ENCODE peak calls at places on chromosomes 7 and 10, in five cellular contexts. S is neuronal stem cell, A is MM.1S, U is endothelial cell of umbilical vein, W is mesendoderm. F is an unnamed sample.
A peak's percentile ranks its signal among the peaks of the same experiment; 100 is the strongest.

GRCh38 chr7:45391618-45392451 is 182.3 kb upstream of the ADCY1 start:
- DNase-seq in S (no peak), A (no peak), U (no peak), W (no peak), F (peak; percentile 60)

GRCh38 chr10:37754538-37755323 is 102.7 kb downstream of the ZNF248 start:
- DNase-seq in S (no peak), A (peak; percentile 54), U (no peak), W (peak; percentile 11), F (no peak)

GRCh38 chr7:22717760-22718159 is 9.2 kb upstream of the IL6 start:
- DNase-seq in S (no peak), A (no peak), U (no peak), W (no peak), F (no peak)

GRCh38 chr10:6151087-6151977 is 51.4 kb upstream of the PFKFB3 start:
- DNase-seq in S (no peak), A (peak; percentile 76), U (peak; percentile 83), W (peak; percentile 93), F (peak; percentile 93)

GRCh38 chr10:84214612-84215235 is 10.6 kb downstream of the LRIT2 start:
- DNase-seq in S (no peak), A (peak; percentile 51), U (no peak), W (peak; percentile 82), F (peak; percentile 91)

GRCh38 chr10:130455111-130455695 is 319.0 kb downstream of the GLRX3 start:
- DNase-seq in S (no peak), A (no peak), U (no peak), W (no peak), F (no peak)

GRCh38 chr10:113027574-113028392 is 77.7 kb downstream of the TCF7L2 start:
- DNase-seq in S (peak; percentile 68), A (no peak), U (peak; percentile 31), W (peak; percentile 84), F (peak; percentile 61)

GRCh38 chr10:110504111-110504735 is 6.5 kb downstream of the DUSP5 start:
- DNase-seq in S (no peak), A (peak; percentile 88), U (peak; percentile 94), W (no peak), F (no peak)

GRCh38 chr7:47988496-47989386 is 9.3 kb upstream of the HUS1 start:
- DNase-seq in S (no peak), A (peak; percentile 23), U (no peak), W (peak; percentile 51), F (no peak)

GRCh38 chr10:69377936-69378335 is 38.8 kb downstream of the TACR2 start:
- DNase-seq in S (no peak), A (no peak), U (peak; percentile 96), W (peak; percentile 55), F (no peak)

GRCh38 chr7:78412216-78412858 is 613.8 kb downstream of the PHTF2 start:
- DNase-seq in S (no peak), A (no peak), U (no peak), W (peak; percentile 51), F (no peak)

GRCh38 chr10:3848005-3848767 is 63.2 kb upstream of the KLF6 start:
- DNase-seq in S (no peak), A (no peak), U (no peak), W (no peak), F (no peak)

GRCh38 chr10:15877836-15878576 is 17.7 kb upstream of the MINDY3 start:
- DNase-seq in S (no peak), A (no peak), U (no peak), W (peak; percentile 48), F (peak; percentile 70)

GRCh38 chr7:43112941-43113621 is 634 bp downstream of the HECW1 start:
- DNase-seq in S (peak; percentile 67), A (no peak), U (peak; percentile 33), W (peak; percentile 90), F (peak; percentile 90)

GRCh38 chr10:86100581-86101061 is 266.0 kb downstream of the GRID1 start:
- DNase-seq in S (peak; percentile 14), A (peak; percentile 49), U (no peak), W (peak; percentile 62), F (peak; percentile 59)

GRCh38 chr7:2929321-2930201 is 85.5 kb upstream of the GNA12 start:
- DNase-seq in S (no peak), A (no peak), U (no peak), W (peak; percentile 13), F (peak; percentile 54)

GRCh38 chr10:34813626-34814227 is 1.4 kb downstream of the PARD3 start:
- DNase-seq in S (peak; percentile 27), A (no peak), U (peak; percentile 62), W (peak; percentile 70), F (peak; percentile 79)

GRCh38 chr7:2670720-2671391 is 17.1 kb upstream of the AMZ1 start:
- DNase-seq in S (peak; percentile 46), A (peak; percentile 58), U (peak; percentile 35), W (peak; percentile 81), F (peak; percentile 95)

GRCh38 chr7:726854-727103 is 280 bp downstream of the DNAAF5 start:
- DNase-seq in S (no peak), A (peak; percentile 6), U (no peak), W (no peak), F (no peak)

GRCh38 chr7:4783762-4784351 is 8.4 kb downstream of the AP5Z1 start:
- DNase-seq in S (no peak), A (no peak), U (no peak), W (no peak), F (no peak)

GRCh38 chr7:54944179-54944578 is 74.6 kb upstream of the EGFR start:
- DNase-seq in S (no peak), A (no peak), U (no peak), W (no peak), F (no peak)

GRCh38 chr7:14761506-14762296 is 140.8 kb downstream of the DGKB start:
- DNase-seq in S (no peak), A (no peak), U (peak; percentile 47), W (no peak), F (peak; percentile 46)

GRCh38 chr10:75544381-75544780 is 113.0 kb downstream of the LRMDA start:
- DNase-seq in S (no peak), A (no peak), U (no peak), W (no peak), F (no peak)

GRCh38 chr10:31873724-31874123 is 54.9 kb downstream of the ARHGAP12 start:
- DNase-seq in S (no peak), A (no peak), U (no peak), W (no peak), F (no peak)

GRCh38 chr10:119896937-119897336 is 4.4 kb downstream of the SEC23IP start:
- DNase-seq in S (no peak), A (no peak), U (no peak), W (no peak), F (peak; percentile 25)

GRCh38 chr7:107591410-107591809 is 11.4 kb downstream of the BCAP29 start:
- DNase-seq in S (no peak), A (no peak), U (no peak), W (no peak), F (no peak)

GRCh38 chr10:85402541-85402940 is 964.1 kb downstream of the GRID1 start:
- DNase-seq in S (no peak), A (no peak), U (no peak), W (no peak), F (no peak)

GRCh38 chr7:30136743-30137485 is 2.1 kb downstream of the MTURN start:
- DNase-seq in S (no peak), A (no peak), U (no peak), W (no peak), F (no peak)

GRCh38 chr10:7566891-7567290 is 99.9 kb downstream of the ITIH5 start:
- DNase-seq in S (no peak), A (no peak), U (no peak), W (no peak), F (no peak)

GRCh38 chr10:131544495-131544894 is 233.0 kb upstream of the TCERG1L start:
- DNase-seq in S (no peak), A (no peak), U (no peak), W (no peak), F (no peak)

GRCh38 chr7:110001254-110001938 is 1089.5 kb upstream of the LRRN3 start:
- DNase-seq in S (no peak), A (no peak), U (no peak), W (no peak), F (no peak)

GRCh38 chr7:116089293-116089692 is 58.7 kb upstream of the TFEC start:
- DNase-seq in S (no peak), A (no peak), U (no peak), W (no peak), F (no peak)

GRCh38 chr7:37052673-37053072 is 328.4 kb upstream of the AOAH start:
- DNase-seq in S (peak; percentile 67), A (peak; percentile 32), U (peak; percentile 33), W (peak; percentile 87), F (peak; percentile 91)

GRCh38 chr10:126663328-126663727 is 7.2 kb downstream of the C10orf90 start:
- DNase-seq in S (no peak), A (no peak), U (no peak), W (no peak), F (no peak)

GRCh38 chr10:7248148-7248547 is 162.7 kb downstream of the SFMBT2 start:
- DNase-seq in S (no peak), A (no peak), U (no peak), W (no peak), F (no peak)

GRCh38 chr10:133356953-133357292 is 896 bp downstream of the FUOM start:
- DNase-seq in S (no peak), A (no peak), U (no peak), W (no peak), F (no peak)
- H3K9ac ChIP-seq in S (peak overlapping the region; percentile 95), A (no peak overlapping the region), U (peak overlapping the region; percentile 48), W (peak overlapping the region; percentile 92), F (peak overlapping the region; percentile 73)

GRCh38 chr10:128875030-128875744 is 591.9 kb upstream of the MGMT start:
- DNase-seq in S (no peak), A (no peak), U (no peak), W (no peak), F (peak; percentile 6)
- H3K4me3 ChIP-seq in S (no peak overlapping the region), A (no peak overlapping the region), U (no peak overlapping the region), W (no peak overlapping the region), F (no peak overlapping the region)

GRCh38 chr10:104435822-104436221 is 82.2 kb downstream of the CFAP58 start:
- DNase-seq in S (no peak), A (no peak), U (no peak), W (no peak), F (no peak)
- H3K9ac ChIP-seq in S (no peak overlapping the region), A (no peak overlapping the region), U (no peak overlapping the region), W (no peak overlapping the region), F (no peak overlapping the region)

DNA sequence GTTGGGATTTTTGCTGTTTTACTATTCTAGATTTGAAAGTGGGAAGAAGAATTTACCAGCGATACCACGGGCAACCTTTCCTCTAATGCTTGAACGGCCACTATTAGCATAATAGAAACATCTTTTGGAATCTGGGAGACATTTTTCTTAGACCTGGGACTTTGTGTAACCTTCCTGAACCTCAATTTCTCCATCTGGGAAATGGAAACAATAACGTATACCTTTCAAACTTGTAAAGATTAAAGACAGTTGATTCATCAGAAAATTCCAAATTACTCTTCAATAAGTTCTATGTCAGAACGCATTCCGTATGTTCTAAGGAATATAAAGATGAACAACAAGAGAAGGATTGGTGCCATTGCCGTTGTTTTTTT is 453 bp upstream of the RNLS start:
- DNase-seq in S (no peak), A (no peak), U (no peak), W (no peak), F (no peak)
- H3K4me3 ChIP-seq in S (peak overlapping the region; percentile 88), A (peak overlapping the region; percentile 90), U (peak overlapping the region; percentile 47), W (peak overlapping the region; percentile 26), F (peak overlapping the region; percentile 71)

F was measured in endodermal cell.